ENCODE peak calls at places on chromosomes 11 and 22, in four cellular contexts. K is endothelial cell, A is choroid plexus epithelial cell, H is HFF-Myc. L is an unnamed sample.

GRCh38 chr22:31036671-31037550 is 44.2 kb upstream of the SMTN start:
- DNase-seq in A (no peak), K (no peak), H (peak; percentile 41), L (no peak)

GRCh38 chr11:46044601-46045000 is 76.7 kb downstream of the PHF21A start:
- DNase-seq in H (no peak), K (no peak), A (no peak), L (no peak)

GRCh38 chr11:62444271-62444833 is 25.5 kb downstream of the SCGB1A1 start:
- DNase-seq in H (no peak), A (peak; percentile 57), K (no peak), L (peak; percentile 36)

GRCh38 chr11:2933376-2934056 is 4.3 kb upstream of the PHLDA2 start:
- DNase-seq in K (no peak), H (no peak), A (peak; percentile 47), L (peak; percentile 85)

GRCh38 chr11:99376463-99376862 is 355.7 kb downstream of the CNTN5 start:
- DNase-seq in H (no peak), A (no peak), K (no peak), L (no peak)

GRCh38 chr11:93444671-93445073 is 98.5 kb downstream of the SMCO4 start:
- DNase-seq in A (no peak), H (no peak), K (no peak), L (peak; percentile 70)

GRCh38 chr22:42904049-42904448 is 47.0 kb upstream of the ARFGAP3 start:
- DNase-seq in K (no peak), A (no peak), H (no peak), L (no peak)

GRCh38 chr11:10092426-10092825 is 201.6 kb downstream of the SBF2 start:
- DNase-seq in A (no peak), K (no peak), H (no peak), L (no peak)

GRCh38 chr11:94583213-94583884 is 16.2 kb downstream of the PIWIL4 start:
- DNase-seq in H (no peak), A (no peak), K (no peak), L (no peak)

GRCh38 chr11:11624206-11624605 is 2.4 kb upstream of the GALNT18 start:
- DNase-seq in H (no peak), A (no peak), K (no peak), L (no peak)

GRCh38 chr11:133835258-133836075 is 9.8 kb downstream of the SPATA19 start:
- DNase-seq in H (peak; percentile 7), K (peak; percentile 60), A (peak; percentile 45), L (peak; percentile 71)

GRCh38 chr11:212150-213100 is 4.9 kb downstream of the RIC8A start:
- DNase-seq in K (no peak), A (no peak), H (no peak), L (no peak)

GRCh38 chr11:86748296-86748695 is 52.0 kb upstream of the PRSS23 start:
- DNase-seq in H (no peak), K (no peak), A (peak; percentile 55), L (no peak)

GRCh38 chr11:44651535-44652130 is 75.1 kb upstream of the TSPAN18 start:
- DNase-seq in A (no peak), K (no peak), H (no peak), L (no peak)

GRCh38 chr11:10351435-10351767 is 46.5 kb downstream of the ADM start:
- DNase-seq in H (no peak), A (no peak), K (no peak), L (no peak)

GRCh38 chr11:8258771-8259170 is 4.9 kb downstream of the LMO1 start:
- DNase-seq in H (no peak), A (no peak), K (no peak), L (no peak)

GRCh38 chr11:61904539-61905048 is 12.8 kb downstream of the RAB3IL1 start:
- DNase-seq in K (no peak), H (no peak), A (no peak), L (peak; percentile 31)

GRCh38 chr22:26169312-26170111 is at the start of gene SEZ6L:
- DNase-seq in K (peak; percentile 47), A (no peak), H (no peak), L (no peak)

GRCh38 chr22:45019861-45020655 is 10.3 kb upstream of the PHF21B start:
- DNase-seq in H (no peak), A (no peak), K (no peak), L (no peak)

GRCh38 chr11:128886401-128887119 is 4.6 kb upstream of the KCNJ5 start:
- DNase-seq in K (peak; percentile 38), H (no peak), A (peak; percentile 22), L (peak; percentile 37)

GRCh38 chr11:95764267-95764898 is 25.2 kb downstream of the FAM76B start:
- DNase-seq in H (no peak), K (no peak), A (peak; percentile 78), L (no peak)

GRCh38 chr11:69905611-69906452 is 86.6 kb upstream of the FGF3 start:
- DNase-seq in H (no peak), K (no peak), A (no peak), L (no peak)

GRCh38 chr11:28976012-28976800 is 868.0 kb downstream of the METTL15 start:
- DNase-seq in H (no peak), K (no peak), A (no peak), L (no peak)

GRCh38 chr11:2576116-2576515 is 123.7 kb downstream of the KCNQ1OT1 start:
- DNase-seq in A (no peak), H (no peak), K (no peak), L (no peak)

GRCh38 chr11:72813740-72814138 is 472 bp upstream of the ATG16L2 start:
- DNase-seq in K (no peak), H (no peak), A (peak; percentile 75), L (peak; percentile 85)

GRCh38 chr22:17948101-17948500 is 76.3 kb downstream of the MICAL3 start:
- DNase-seq in K (no peak), A (no peak), H (no peak), L (no peak)

GRCh38 chr22:23070418-23071162 is at the start of gene GNAZ:
- DNase-seq in K (peak; percentile 38), A (peak; percentile 6), H (no peak), L (peak; percentile 15)

GRCh38 chr11:62071408-62071807 is 52.4 kb upstream of the INCENP start:
- DNase-seq in A (peak; percentile 31), K (no peak), H (no peak), L (no peak)

GRCh38 chr11:63802637-63803414 is 10.4 kb upstream of the SPINDOC start:
- DNase-seq in H (no peak), K (no peak), A (peak; percentile 64), L (no peak)

GRCh38 chr11:73641668-73642067 is 4.7 kb upstream of the PLEKHB1 start:
- DNase-seq in K (no peak), A (no peak), H (no peak), L (no peak)

GRCh38 chr22:47119181-47119580 is 356.7 kb downstream of the TBC1D22A start:
- DNase-seq in H (no peak), K (no peak), A (no peak), L (no peak)

GRCh38 chr11:74949748-74950127 is 672 bp downstream of the SPCS2 start:
- DNase-seq in A (peak; percentile 23), K (no peak), H (no peak), L (no peak)

GRCh38 chr11:17277024-17277584 is 565 bp downstream of the NUCB2 start:
- DNase-seq in A (peak; percentile 59), K (no peak), H (no peak), L (peak; percentile 59)

GRCh38 chr11:111604392-111605009 is 2.3 kb downstream of the SIK2 start:
- DNase-seq in K (no peak), H (no peak), A (peak; percentile 68), L (no peak)

GRCh38 chr11:30196400-30197206 is 34.2 kb upstream of the FSHB start:
- DNase-seq in H (no peak), K (peak; percentile 78), A (peak; percentile 66), L (peak; percentile 68)

GRCh38 chr11:94834931-94835330 is 66.8 kb downstream of the AMOTL1 start:
- DNase-seq in A (peak; percentile 35), H (no peak), K (no peak), L (no peak)

GRCh38 chr11:4863893-4864292 is 14.9 kb upstream of the OR51S1 start:
- DNase-seq in A (no peak), K (no peak), H (no peak), L (no peak)

GRCh38 chr11:29061452-29061851 is 953.3 kb downstream of the METTL15 start:
- DNase-seq in H (no peak), A (no peak), K (no peak), L (no peak)

GRCh38 chr11:34647131-34647530 is 26.2 kb downstream of the EHF start:
- DNase-seq in H (peak; percentile 82), K (no peak), A (peak; percentile 59), L (no peak)

GRCh38 chr22:48576333-48577013 is 1251.2 kb downstream of the BRD1 start:
- DNase-seq in K (peak; percentile 74), A (no peak), H (no peak), L (no peak)
- TF ChIP-seq CTCF in K (no peak), A (no peak), H (peak; percentile 12), L (peak; percentile 59)

GRCh38 chr22:32828150-32828549 is 26.6 kb downstream of the TIMP3 start:
- DNase-seq in A (peak; percentile 35), H (no peak), K (no peak), L (no peak)
- TF ChIP-seq CTCF in A (peak; percentile 58), H (peak; percentile 24), K (no peak), L (no peak)

GRCh38 chr22:19957445-19957844 is 15.8 kb upstream of the TXNRD2 start:
- DNase-seq in A (no peak), H (no peak), K (no peak), L (no peak)
- TF ChIP-seq CTCF in A (peak; percentile 5), H (peak; percentile 12), K (no peak), L (no peak)

DNA sequence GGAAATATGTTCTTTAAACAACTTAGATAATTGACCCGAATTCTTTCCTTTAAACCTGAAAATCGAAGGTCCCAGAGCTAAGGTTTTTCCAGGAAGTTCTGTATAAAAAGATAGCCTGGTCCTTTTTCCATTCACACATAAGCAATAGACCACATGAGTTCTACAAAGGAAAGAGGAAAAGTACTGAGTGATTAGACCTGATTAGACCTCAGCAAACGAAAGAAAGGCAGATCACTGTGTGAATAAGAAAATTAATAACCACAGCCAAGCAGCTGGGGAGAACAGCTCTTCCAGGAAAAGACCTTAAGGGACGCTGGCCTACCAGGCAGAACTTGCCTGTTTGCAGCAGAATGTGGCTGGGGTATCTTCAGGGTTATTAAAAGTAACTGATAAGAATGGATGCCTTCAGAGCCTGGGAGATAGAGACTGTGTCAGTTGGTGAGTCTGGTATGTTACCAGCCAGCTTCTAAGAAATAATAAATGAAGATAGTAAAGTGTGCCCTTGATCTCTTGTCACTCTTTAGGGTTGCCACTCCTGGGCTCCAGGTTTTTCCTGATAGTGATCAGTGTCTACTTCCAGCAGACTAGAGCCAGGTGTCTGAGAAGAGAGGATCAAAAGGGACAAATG is 172.9 kb downstream of the DBX1 start:
- DNase-seq in K (no peak), A (no peak), H (no peak), L (no peak)
- TF ChIP-seq CTCF in K (no peak), A (no peak), H (no peak), L (no peak)

L was measured in activated CD8-positive, alpha-beta T cell treated with anti-CD3 and anti-CD28 coated beads for 36 hours.